ENCODE peak calls at places on chromosomes 3 and 15, in five cellular contexts. One of them, this sample, is unnamed.

GRCh38 chr3:124838963-124839362 is 48.2 kb downstream of the ITGB5 start:
- DNase-seq in K562: no peak
- DNase-seq in GM12878: no peak
- DNase-seq in H1: no peak
- DNase-seq in HepG2: peak
- DNase-seq in this sample: no peak

GRCh38 chr3:179927191-179927590 is 109.5 kb downstream of the PEX5L start:
- DNase-seq in K562: no peak
- DNase-seq in GM12878: no peak
- DNase-seq in H1: no peak
- DNase-seq in HepG2: no peak
- DNase-seq in this sample: no peak

GRCh38 chr3:9194509-9195184 is 54.8 kb downstream of the SRGAP3 start:
- DNase-seq in K562: no peak
- DNase-seq in GM12878: no peak
- DNase-seq in H1: no peak
- DNase-seq in HepG2: no peak
- DNase-seq in this sample: no peak

GRCh38 chr3:39065197-39065596 is 13.4 kb downstream of the WDR48 start:
- DNase-seq in K562: no peak
- DNase-seq in GM12878: no peak
- DNase-seq in H1: no peak
- DNase-seq in HepG2: peak
- DNase-seq in this sample: peak

GRCh38 chr15:93479679-93480078 is 390.7 kb upstream of the RGMA start:
- DNase-seq in K562: no peak
- DNase-seq in GM12878: no peak
- DNase-seq in H1: no peak
- DNase-seq in HepG2: no peak
- DNase-seq in this sample: no peak

GRCh38 chr15:78130466-78131294 is 565 bp downstream of the CIB2 start:
- DNase-seq in K562: peak
- DNase-seq in GM12878: no peak
- DNase-seq in H1: peak
- DNase-seq in HepG2: no peak
- DNase-seq in this sample: no peak

GRCh38 chr3:146658841-146659240 is 53.7 kb upstream of the PLSCR5 start:
- DNase-seq in K562: no peak
- DNase-seq in GM12878: no peak
- DNase-seq in H1: no peak
- DNase-seq in HepG2: no peak
- DNase-seq in this sample: no peak

GRCh38 chr15:87267798-87268197 is 988.7 kb downstream of the NTRK3 start:
- DNase-seq in K562: no peak
- DNase-seq in GM12878: no peak
- DNase-seq in H1: no peak
- DNase-seq in HepG2: no peak
- DNase-seq in this sample: no peak

GRCh38 chr3:40237159-40237558 is 72.3 kb upstream of the EIF1B start:
- DNase-seq in K562: no peak
- DNase-seq in GM12878: no peak
- DNase-seq in H1: no peak
- DNase-seq in HepG2: no peak
- DNase-seq in this sample: no peak

GRCh38 chr3:185796431-185797107 is 28.3 kb downstream of the IGF2BP2 start:
- DNase-seq in K562: no peak
- DNase-seq in GM12878: no peak
- DNase-seq in H1: no peak
- DNase-seq in HepG2: peak
- DNase-seq in this sample: peak

GRCh38 chr3:12178091-12178820 is 19.5 kb upstream of the TIMP4 start:
- DNase-seq in K562: no peak
- DNase-seq in GM12878: no peak
- DNase-seq in H1: no peak
- DNase-seq in HepG2: no peak
- DNase-seq in this sample: no peak

GRCh38 chr3:162629372-162629771 is 1132.8 kb downstream of the OTOL1 start:
- DNase-seq in K562: no peak
- DNase-seq in GM12878: no peak
- DNase-seq in H1: no peak
- DNase-seq in HepG2: no peak
- DNase-seq in this sample: no peak

GRCh38 chr3:84299329-84299728 is 659.5 kb upstream of the CADM2 start:
- DNase-seq in K562: no peak
- DNase-seq in GM12878: no peak
- DNase-seq in H1: no peak
- DNase-seq in HepG2: no peak
- DNase-seq in this sample: no peak

GRCh38 chr3:137764563-137765309 is 621 bp downstream of the SOX14 start:
- DNase-seq in K562: no peak
- DNase-seq in GM12878: no peak
- DNase-seq in H1: peak
- DNase-seq in HepG2: no peak
- DNase-seq in this sample: no peak

GRCh38 chr15:75620776-75621536 is 4.6 kb downstream of the SNUPN start:
- DNase-seq in K562: no peak
- DNase-seq in GM12878: no peak
- DNase-seq in H1: no peak
- DNase-seq in HepG2: no peak
- DNase-seq in this sample: no peak

GRCh38 chr3:184737641-184738518 is 26.0 kb upstream of the MAGEF1 start:
- DNase-seq in K562: no peak
- DNase-seq in GM12878: no peak
- DNase-seq in H1: peak
- DNase-seq in HepG2: no peak
- DNase-seq in this sample: no peak

GRCh38 chr3:54309601-54310000 is 187.2 kb downstream of the CACNA2D3 start:
- DNase-seq in K562: no peak
- DNase-seq in GM12878: no peak
- DNase-seq in H1: no peak
- DNase-seq in HepG2: no peak
- DNase-seq in this sample: no peak

GRCh38 chr3:12891985-12892839 is 50.8 kb upstream of the RPL32 start:
- DNase-seq in K562: peak
- DNase-seq in GM12878: no peak
- DNase-seq in H1: peak
- DNase-seq in HepG2: peak
- DNase-seq in this sample: peak

GRCh38 chr15:77554306-77555080 is 78.2 kb downstream of the LINGO1 start:
- DNase-seq in K562: no peak
- DNase-seq in GM12878: no peak
- DNase-seq in H1: no peak
- DNase-seq in HepG2: no peak
- DNase-seq in this sample: no peak

GRCh38 chr3:9169951-9170850 is 79.2 kb downstream of the SRGAP3 start:
- DNase-seq in K562: no peak
- DNase-seq in GM12878: no peak
- DNase-seq in H1: no peak
- DNase-seq in HepG2: no peak
- DNase-seq in this sample: no peak

GRCh38 chr3:53174346-53175250 is 13.6 kb downstream of the PRKCD start:
- DNase-seq in K562: no peak
- DNase-seq in GM12878: no peak
- DNase-seq in H1: no peak
- DNase-seq in HepG2: no peak
- DNase-seq in this sample: no peak

GRCh38 chr15:85636351-85636750 is 158.4 kb downstream of the KLHL25 start:
- DNase-seq in K562: no peak
- DNase-seq in GM12878: no peak
- DNase-seq in H1: no peak
- DNase-seq in HepG2: no peak
- DNase-seq in this sample: no peak

GRCh38 chr3:17227472-17227871 is 342.7 kb downstream of the PLCL2 start:
- DNase-seq in K562: no peak
- DNase-seq in GM12878: no peak
- DNase-seq in H1: no peak
- DNase-seq in HepG2: no peak
- DNase-seq in this sample: no peak

GRCh38 chr3:168091299-168091852 is 4.3 kb downstream of the GOLIM4 start:
- DNase-seq in K562: no peak
- DNase-seq in GM12878: no peak
- DNase-seq in H1: no peak
- DNase-seq in HepG2: peak
- DNase-seq in this sample: no peak

GRCh38 chr15:67085237-67085817 is 19.9 kb downstream of the SMAD3 start:
- DNase-seq in K562: no peak
- DNase-seq in GM12878: no peak
- DNase-seq in H1: no peak
- DNase-seq in HepG2: no peak
- DNase-seq in this sample: no peak

GRCh38 chr15:28726102-28726501 is 13.9 kb upstream of the GOLGA8M start:
- DNase-seq in K562: no peak
- DNase-seq in GM12878: no peak
- DNase-seq in H1: no peak
- DNase-seq in HepG2: no peak
- DNase-seq in this sample: no peak

GRCh38 chr3:67418539-67419529 is 235.6 kb downstream of the SUCLG2 start:
- DNase-seq in K562: no peak
- DNase-seq in GM12878: no peak
- DNase-seq in H1: no peak
- DNase-seq in HepG2: no peak
- DNase-seq in this sample: no peak

GRCh38 chr3:184338538-184338945 is 1.1 kb downstream of the FAM131A start:
- DNase-seq in K562: no peak
- DNase-seq in GM12878: no peak
- DNase-seq in H1: peak
- DNase-seq in HepG2: no peak
- DNase-seq in this sample: no peak

GRCh38 chr15:48720646-48721045 is 75.1 kb upstream of the FBN1 start:
- DNase-seq in K562: no peak
- DNase-seq in GM12878: no peak
- DNase-seq in H1: no peak
- DNase-seq in HepG2: no peak
- DNase-seq in this sample: no peak

DNA sequence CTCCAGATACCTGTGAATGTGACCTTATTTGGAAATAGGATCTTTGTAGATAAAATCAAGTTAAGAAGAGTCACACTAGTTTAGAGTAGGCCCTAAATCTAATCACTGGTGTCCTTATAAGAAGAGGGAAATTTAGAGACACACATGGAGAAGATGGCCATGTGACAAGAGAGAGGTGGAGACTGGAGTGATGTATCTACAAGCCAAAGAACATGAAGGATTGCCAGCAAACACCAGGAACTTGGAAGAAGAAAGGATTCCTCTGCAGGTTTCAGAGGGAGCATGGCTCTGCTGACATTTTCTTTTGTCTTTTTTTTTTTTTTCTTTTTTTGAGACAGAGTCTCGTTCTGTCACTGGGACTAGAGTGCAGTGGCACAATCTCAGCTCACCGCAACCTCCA is 20.8 kb downstream of the ARHGEF3 start:
- DNase-seq in K562: no peak
- DNase-seq in GM12878: no peak
- DNase-seq in H1: no peak
- DNase-seq in HepG2: no peak
- DNase-seq in this sample: no peak
- TF ChIP-seq JUND in K562: no peak
- TF ChIP-seq JUND in GM12878: no peak
- TF ChIP-seq JUND in H1: no peak
- TF ChIP-seq JUND in HepG2: no peak
- TF ChIP-seq JUND in this sample: no peak

GRCh38 chr3:37952564-37952963 is 38.0 kb upstream of the VILL start:
- DNase-seq in K562: no peak
- DNase-seq in GM12878: no peak
- DNase-seq in H1: no peak
- DNase-seq in HepG2: no peak
- DNase-seq in this sample: no peak
- TF ChIP-seq SRF in K562: no peak
- TF ChIP-seq SRF in GM12878: no peak
- TF ChIP-seq SRF in H1: no peak
- TF ChIP-seq SRF in HepG2: no peak
- TF ChIP-seq SRF in this sample: no peak

DNA sequence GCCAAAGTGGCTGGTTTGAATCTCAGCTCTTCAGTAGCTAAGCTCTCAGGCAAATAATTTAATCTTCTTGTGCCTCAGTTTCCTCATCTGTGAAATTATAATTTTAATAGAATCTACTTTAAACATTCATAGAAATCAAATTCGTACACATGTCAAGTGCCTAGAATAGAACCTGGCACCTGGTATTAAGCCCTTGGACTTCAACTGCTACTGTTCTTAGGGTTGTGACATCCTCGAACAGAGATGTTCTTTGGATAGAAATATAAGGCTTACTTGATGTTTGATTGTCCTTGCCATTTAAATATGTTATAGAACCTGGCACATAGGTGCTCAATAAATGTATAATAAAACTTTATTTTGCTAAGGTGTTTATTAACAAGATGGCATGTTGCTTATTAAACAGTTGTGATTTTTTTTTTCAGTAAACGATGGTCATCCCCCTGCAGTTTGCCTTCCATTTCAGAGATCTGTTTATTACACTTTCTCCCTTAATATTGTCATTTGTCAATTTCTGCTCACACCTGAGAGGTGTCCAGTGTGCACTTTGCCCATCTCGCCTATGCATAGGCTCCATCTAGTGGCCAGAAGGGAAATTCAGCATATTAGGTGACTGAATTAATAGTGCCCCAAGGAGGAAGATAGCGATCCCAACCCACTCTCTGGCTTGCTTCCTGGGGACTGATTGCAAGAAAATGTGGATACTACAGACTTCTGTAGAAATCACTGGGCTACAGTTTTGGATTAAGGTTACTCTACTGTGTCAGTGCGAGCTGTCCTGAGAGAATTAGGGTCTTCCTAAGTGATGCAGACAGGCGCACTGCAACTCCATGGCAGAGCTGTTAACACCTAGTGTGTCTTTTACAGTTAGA is 10.7 kb downstream of the IGF1R start:
- DNase-seq in K562: peak
- DNase-seq in GM12878: peak
- DNase-seq in H1: peak
- DNase-seq in HepG2: peak
- DNase-seq in this sample: peak
- TF ChIP-seq MAX in K562: no peak
- TF ChIP-seq MAX in GM12878: no peak
- TF ChIP-seq MAX in H1: no peak
- TF ChIP-seq MAX in HepG2: no peak
- TF ChIP-seq MAX in this sample: no peak

DNA sequence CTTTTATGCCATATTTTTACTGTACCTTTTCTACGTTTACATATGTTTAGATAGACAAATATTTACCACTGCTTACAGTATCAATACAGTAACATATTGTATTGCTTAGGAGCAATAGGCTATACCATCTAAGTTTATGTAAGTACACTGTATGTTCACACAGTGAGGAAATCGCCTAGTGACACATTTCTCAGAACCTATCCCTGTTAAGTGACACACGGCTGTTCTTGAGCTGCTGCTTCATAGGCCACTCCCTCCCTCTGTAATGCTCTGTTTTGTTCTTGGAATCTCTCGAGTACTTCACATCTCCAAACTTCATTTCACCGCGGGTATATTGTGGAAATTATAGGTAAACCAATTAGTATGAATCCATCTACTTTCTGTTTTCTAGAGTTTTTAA is 13.4 kb upstream of the SELENOT start:
- DNase-seq in K562: no peak
- DNase-seq in GM12878: no peak
- DNase-seq in H1: no peak
- DNase-seq in HepG2: no peak
- DNase-seq in this sample: no peak
- TF ChIP-seq JUND in K562: no peak
- TF ChIP-seq JUND in GM12878: no peak
- TF ChIP-seq JUND in H1: no peak
- TF ChIP-seq JUND in HepG2: no peak
- TF ChIP-seq JUND in this sample: no peak

GRCh38 chr15:31031471-31032064 is 40.1 kb upstream of the MTMR10 start:
- DNase-seq in K562: no peak
- DNase-seq in GM12878: peak
- DNase-seq in H1: no peak
- DNase-seq in HepG2: no peak
- DNase-seq in this sample: no peak
- TF ChIP-seq SRF in K562: no peak
- TF ChIP-seq SRF in GM12878: peak
- TF ChIP-seq SRF in H1: no peak
- TF ChIP-seq SRF in HepG2: no peak
- TF ChIP-seq SRF in this sample: no peak